ENCODE peak calls at places on chromosomes 3 and 15, in eight cellular contexts. T, F, R, K, G, S, W and B are unnamed samples.

GRCh38 chr3:160180581-160181216 is 44.5 kb upstream of the C3orf80 start:
- ATAC-seq in G (no peak), F (no peak), K (peak; percentile 25), S (no peak), W (no peak), T (no peak), R (peak; percentile 66), B (no peak)

GRCh38 chr3:113968986-113969385 is 21.2 kb downstream of the ZDHHC23 start:
- ATAC-seq in R (no peak), W (no peak), K (no peak), T (no peak), F (no peak), G (no peak), S (no peak), B (peak; percentile 69)

GRCh38 chr3:165513715-165514711 is 317.8 kb upstream of the SLITRK3 start:
- ATAC-seq in R (no peak), G (no peak), K (no peak), W (no peak), S (no peak), F (no peak), T (no peak), B (no peak)

GRCh38 chr3:29889230-29889629 is 608.4 kb downstream of the RBMS3 start:
- ATAC-seq in F (no peak), K (no peak), G (no peak), S (no peak), T (no peak), R (no peak), W (no peak), B (no peak)

GRCh38 chr3:178504128-178504527 is 32.1 kb upstream of the KCNMB2 start:
- ATAC-seq in W (no peak), S (no peak), R (no peak), G (no peak), K (no peak), F (no peak), T (no peak), B (no peak)

GRCh38 chr3:71905426-71905825 is 120.5 kb upstream of the PROK2 start:
- ATAC-seq in W (no peak), T (no peak), K (no peak), G (peak; percentile 82), R (peak; percentile 63), F (no peak), S (no peak), B (no peak)

GRCh38 chr3:122586918-122587317 is 9.5 kb downstream of the PARP15 start:
- ATAC-seq in W (no peak), G (no peak), T (no peak), R (no peak), F (no peak), S (no peak), K (no peak), B (no peak)

GRCh38 chr3:123486460-123486859 is 37.6 kb upstream of the ADCY5 start:
- ATAC-seq in S (no peak), G (no peak), R (no peak), K (no peak), T (no peak), F (no peak), W (peak; percentile 9), B (no peak)

GRCh38 chr3:8094415-8094814 is 407.2 kb upstream of the LMCD1 start:
- ATAC-seq in S (no peak), R (no peak), T (no peak), F (no peak), K (no peak), W (no peak), G (peak; percentile 29), B (no peak)

GRCh38 chr15:74664028-74664616 is 31.7 kb downstream of the EDC3 start:
- ATAC-seq in T (no peak), S (no peak), F (peak; percentile 51), G (no peak), R (peak; percentile 62), W (peak; percentile 75), K (no peak), B (peak; percentile 36)

GRCh38 chr3:88618121-88618645 is 468.4 kb downstream of the C3orf38 start:
- ATAC-seq in G (no peak), W (no peak), T (no peak), F (no peak), R (no peak), S (no peak), K (no peak), B (no peak)

GRCh38 chr3:46542801-46543201 is 23.3 kb downstream of the LRRC2 start:
- ATAC-seq in F (peak; percentile 38), T (no peak), R (no peak), W (no peak), G (no peak), K (peak; percentile 8), S (peak; percentile 76), B (no peak)

GRCh38 chr3:31137718-31138465 is 243.4 kb upstream of the GADL1 start:
- ATAC-seq in K (no peak), R (no peak), F (no peak), G (no peak), W (no peak), T (no peak), S (no peak), B (no peak)

GRCh38 chr3:188169826-188170455 is 16.0 kb downstream of the LPP start:
- ATAC-seq in R (peak; percentile 51), F (no peak), S (no peak), T (no peak), W (no peak), K (peak; percentile 34), G (no peak), B (peak; percentile 25)

GRCh38 chr15:74854453-74854852 is 11.5 kb upstream of the ULK3 start:
- ATAC-seq in T (no peak), K (no peak), R (no peak), G (no peak), S (no peak), W (no peak), F (no peak), B (no peak)

GRCh38 chr3:23071758-23072157 is 131.4 kb upstream of the UBE2E2 start:
- ATAC-seq in W (no peak), G (peak; percentile 76), T (no peak), K (no peak), R (peak; percentile 86), F (no peak), S (no peak), B (no peak)

GRCh38 chr15:39804026-39804425 is 21.4 kb upstream of the FSIP1 start:
- ATAC-seq in T (no peak), F (no peak), K (no peak), R (no peak), G (peak; percentile 64), W (no peak), S (no peak), B (no peak)

GRCh38 chr3:66747251-66747650 is 246.4 kb upstream of the LRIG1 start:
- ATAC-seq in G (no peak), F (no peak), R (no peak), S (no peak), K (no peak), W (no peak), T (no peak), B (no peak)

GRCh38 chr3:146528954-146529353 is 15.5 kb downstream of the PLSCR1 start:
- ATAC-seq in S (no peak), G (no peak), W (no peak), T (no peak), F (no peak), K (no peak), R (no peak), B (no peak)

GRCh38 chr15:72227720-72228119 is 3.3 kb downstream of the PKM start:
- ATAC-seq in R (no peak), T (no peak), F (no peak), K (no peak), G (no peak), W (no peak), S (no peak), B (no peak)

GRCh38 chr15:72229076-72229946 is 1.7 kb downstream of the PKM start:
- ATAC-seq in R (no peak), W (no peak), T (no peak), F (no peak), S (no peak), K (no peak), G (peak; percentile 2), B (no peak)

GRCh38 chr15:72230197-72231065 is 559 bp downstream of the PKM start:
- ATAC-seq in R (peak; percentile 84), K (peak; percentile 31), F (peak; percentile 48), T (peak; percentile 21), S (peak; percentile 66), W (peak; percentile 70), G (peak; percentile 16), B (peak; percentile 81)

GRCh38 chr15:72229947-72230196 is 1.1 kb downstream of the PKM start:
- ATAC-seq in G (no peak), R (no peak), K (no peak), F (no peak), T (no peak), S (peak; percentile 5), W (no peak), B (no peak)

DNA sequence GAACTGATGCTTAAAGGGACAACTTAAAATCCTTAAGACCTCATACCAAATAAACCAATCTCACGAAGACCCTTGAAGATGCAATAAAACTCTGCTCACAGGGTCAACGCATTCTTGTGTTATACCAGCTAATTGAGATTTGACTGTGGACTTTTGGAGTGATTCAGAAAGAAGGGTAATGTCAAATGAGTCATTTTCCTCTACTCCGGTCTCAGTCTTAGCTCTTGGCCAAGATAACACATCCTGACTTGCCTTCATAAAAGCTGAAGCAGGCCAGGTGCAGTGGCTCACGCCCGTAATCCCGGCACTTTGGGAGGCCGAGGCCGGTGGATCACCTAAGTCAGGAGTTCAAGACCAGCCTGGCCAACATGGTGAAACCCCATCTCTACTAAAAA is 3.8 kb downstream of the PKM start:
- ATAC-seq in R (no peak), G (peak; percentile 3), W (no peak), S (no peak), F (no peak), K (no peak), T (peak; percentile 3), B (no peak)
- H3K4me3 ChIP-seq in R (no peak overlapping the region), G (peak overlapping the region; percentile 96), W (no peak overlapping the region), S (peak overlapping the region; percentile 5), F (peak overlapping the region; percentile 84), K (peak overlapping the region; percentile 28), T (peak overlapping the region; percentile 94), B (peak overlapping the region; percentile 5)

GRCh38 chr15:61318276-61318675 is 89.2 kb upstream of the RORA start:
- ATAC-seq in S (no peak), R (no peak), T (no peak), G (no peak), F (no peak), K (no peak), W (no peak), B (no peak)
- TF ChIP-seq POLR2AphosphoS5 in S (no peak), R (no peak), T (no peak), G (no peak), F (no peak), K (no peak), W (no peak), B (no peak)

GRCh38 chr15:30904812-30905211 is 1.1 kb downstream of the FAN1 start:
- ATAC-seq in F (no peak), R (no peak), K (no peak), G (no peak), S (no peak), W (no peak), T (no peak), B (no peak)
- H3K4me3 ChIP-seq in F (peak overlapping the region; percentile 93), R (no peak overlapping the region), K (peak overlapping the region; percentile 82), G (peak overlapping the region; percentile 73), S (peak overlapping the region; percentile 58), W (peak overlapping the region; percentile 77), T (peak overlapping the region; percentile 65), B (no peak overlapping the region)

DNA sequence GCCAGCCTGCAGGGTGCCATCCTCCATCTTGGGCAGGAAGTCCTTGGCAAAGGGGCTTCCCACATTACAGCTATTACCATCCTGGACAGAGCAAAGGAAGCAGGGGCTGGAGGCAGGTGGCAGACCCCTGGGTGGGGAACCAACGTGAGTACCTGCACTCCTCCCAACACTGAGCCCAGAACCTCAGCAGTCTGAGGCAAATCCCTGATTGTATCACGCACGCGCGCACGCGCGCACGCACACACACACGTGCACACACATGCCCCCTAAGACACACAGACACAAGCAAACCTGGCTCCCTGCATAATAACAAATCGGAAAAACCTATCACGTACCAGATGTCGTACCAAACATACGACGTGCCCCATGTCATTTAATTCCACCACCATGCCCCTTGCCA is 11.8 kb downstream of the POLG start:
- ATAC-seq in T (no peak), R (no peak), W (no peak), K (no peak), G (no peak), F (no peak), S (no peak), B (no peak)
- TF ChIP-seq POLR2AphosphoS5 in T (no peak), R (no peak), W (no peak), K (no peak), G (no peak), F (peak; percentile 39), S (no peak), B (no peak)